ENCODE peak calls at places on chromosomes 13 and 19, in seven cellular contexts. Y, F, W, L, U, D and M are unnamed samples.

GRCh38 chr13:48776396-48776795 is 122.7 kb downstream of the CYSLTR2 start:
- DNase-seq in Y (no peak), F (no peak), W (no peak), L (no peak), U (no peak), D (no peak), M (no peak)

GRCh38 chr13:31769581-31769980 is 30.3 kb downstream of the RXFP2 start:
- DNase-seq in Y (no peak), F (no peak), W (no peak), L (no peak), U (no peak), D (no peak), M (no peak)

GRCh38 chr19:45218426-45218825 is 26.8 kb downstream of the EXOC3L2 start:
- DNase-seq in Y (no peak), F (no peak), W (no peak), L (no peak), U (no peak), D (no peak), M (no peak)

GRCh38 chr19:2923510-2923909 is 21.3 kb downstream of the ZNF77 start:
- DNase-seq in Y (no peak), F (no peak), W (no peak), L (no peak), U (no peak), D (no peak), M (no peak)

GRCh38 chr19:37059142-37059541 is 19.1 kb upstream of the ZNF420 start:
- DNase-seq in Y (no peak), F (no peak), W (no peak), L (no peak), U (no peak), D (no peak), M (no peak)

GRCh38 chr13:101416181-101417042 is at the start of gene NALCN:
- DNase-seq in Y (peak; percentile 16), F (no peak), W (peak; percentile 54), L (no peak), U (peak; percentile 21), D (no peak), M (no peak)

GRCh38 chr13:112892759-112893569 is 76.0 kb upstream of the MCF2L start:
- DNase-seq in Y (no peak), F (no peak), W (no peak), L (no peak), U (peak; percentile 46), D (peak; percentile 77), M (no peak)

GRCh38 chr19:15479391-15480345 is at the start of gene PGLYRP2:
- DNase-seq in Y (no peak), F (no peak), W (no peak), L (no peak), U (no peak), D (peak; percentile 90), M (no peak)

GRCh38 chr19:4380254-4380727 is 20.1 kb downstream of the SH3GL1 start:
- DNase-seq in Y (no peak), F (peak; percentile 38), W (no peak), L (no peak), U (no peak), D (peak; percentile 56), M (no peak)

GRCh38 chr19:46068345-46069258 is 27.8 kb upstream of the IGFL4 start:
- DNase-seq in Y (no peak), F (no peak), W (no peak), L (no peak), U (no peak), D (no peak), M (no peak)

GRCh38 chr19:12783849-12784393 is 7.4 kb upstream of the JUNB start:
- DNase-seq in Y (no peak), F (no peak), W (no peak), L (no peak), U (no peak), D (peak; percentile 67), M (no peak)

GRCh38 chr19:12314553-12314952 is 18.9 kb downstream of the ZNF563 start:
- DNase-seq in Y (no peak), F (no peak), W (no peak), L (no peak), U (no peak), D (no peak), M (no peak)

GRCh38 chr13:67341406-67341805 is 111.3 kb upstream of the PCDH9 start:
- DNase-seq in Y (no peak), F (no peak), W (no peak), L (no peak), U (no peak), D (no peak), M (no peak)

GRCh38 chr19:18086590-18087138 is at the start of gene IL12RB1:
- DNase-seq in Y (no peak), F (peak; percentile 40), W (no peak), L (no peak), U (no peak), D (no peak), M (no peak)

GRCh38 chr19:29624489-29625210 is 18.6 kb downstream of the POP4 start:
- DNase-seq in Y (no peak), F (no peak), W (no peak), L (no peak), U (no peak), D (no peak), M (no peak)

GRCh38 chr13:95644611-95645052 is at the start of gene DZIP1:
- DNase-seq in Y (peak; percentile 51), F (no peak), W (peak; percentile 26), L (no peak), U (peak; percentile 59), D (peak; percentile 63), M (no peak)

GRCh38 chr19:44903602-44904425 is 1.8 kb upstream of the APOE start:
- DNase-seq in Y (peak; percentile 51), F (peak; percentile 76), W (peak; percentile 25), L (peak; percentile 64), U (peak; percentile 80), D (peak; percentile 93), M (no peak)

GRCh38 chr19:17618919-17619318 is 63.5 kb downstream of the COLGALT1 start:
- DNase-seq in Y (no peak), F (no peak), W (no peak), L (no peak), U (no peak), D (no peak), M (no peak)

GRCh38 chr19:32686847-32687450 is 4.7 kb upstream of the NUDT19 start:
- DNase-seq in Y (no peak), F (no peak), W (no peak), L (no peak), U (no peak), D (no peak), M (no peak)

GRCh38 chr13:42228527-42228926 is 43.4 kb upstream of the AKAP11 start:
- DNase-seq in Y (no peak), F (no peak), W (no peak), L (no peak), U (no peak), D (no peak), M (no peak)

GRCh38 chr19:32870154-32870573 is 597 bp upstream of the SLC7A9 start:
- DNase-seq in Y (no peak), F (no peak), W (no peak), L (no peak), U (peak; percentile 37), D (peak; percentile 75), M (no peak)

GRCh38 chr13:64912141-64912540 is 2318.0 kb downstream of the PCDH9 start:
- DNase-seq in Y (no peak), F (no peak), W (no peak), L (no peak), U (no peak), D (no peak), M (no peak)

GRCh38 chr13:95704510-95704909 is 27.6 kb downstream of the DNAJC3 start:
- DNase-seq in Y (peak; percentile 1), F (no peak), W (no peak), L (no peak), U (no peak), D (no peak), M (no peak)

GRCh38 chr19:41997851-41998229 is 3.8 kb upstream of the ATP1A3 start:
- DNase-seq in Y (no peak), F (no peak), W (no peak), L (no peak), U (no peak), D (no peak), M (no peak)

GRCh38 chr13:45500492-45501174 is 35.9 kb downstream of the COG3 start:
- DNase-seq in Y (no peak), F (no peak), W (no peak), L (no peak), U (no peak), D (no peak), M (no peak)

GRCh38 chr13:29991343-29991742 is 140.9 kb upstream of the UBL3 start:
- DNase-seq in Y (no peak), F (no peak), W (no peak), L (no peak), U (no peak), D (no peak), M (no peak)

GRCh38 chr19:3275583-3276340 is 51.3 kb downstream of the CELF5 start:
- DNase-seq in Y (peak; percentile 90), F (peak; percentile 91), W (no peak), L (peak; percentile 89), U (peak; percentile 55), D (peak; percentile 66), M (no peak)

GRCh38 chr19:54164369-54165068 is 5.0 kb upstream of the LENG1 start:
- DNase-seq in Y (no peak), F (peak; percentile 42), W (no peak), L (peak; percentile 44), U (peak; percentile 49), D (no peak), M (no peak)

GRCh38 chr13:49652691-49653305 is 24.5 kb downstream of the ARL11 start:
- DNase-seq in Y (peak; percentile 34), F (no peak), W (no peak), L (no peak), U (no peak), D (no peak), M (no peak)